ENCODE peak calls at places on chromosomes 2 and 18, in six cellular contexts. One of them, this sample, is unnamed.

GRCh38 chr18:74806700-74807416 is 209.2 kb downstream of the ZNF407 start:
- DNase-seq in HCT116: peak; percentile 77
- DNase-seq in SK-N-SH: no peak
- DNase-seq in PC-3: peak; percentile 97
- DNase-seq in MM.1S: peak; percentile 52
- DNase-seq in neuronal stem cell: no peak
- DNase-seq in this sample: no peak

GRCh38 chr2:28662044-28662443 is 89.6 kb upstream of the PPP1CB start:
- DNase-seq in neuronal stem cell: no peak
- DNase-seq in PC-3: peak; percentile 95
- DNase-seq in HCT116: no peak
- DNase-seq in MM.1S: no peak
- DNase-seq in SK-N-SH: no peak
- DNase-seq in this sample: no peak

GRCh38 chr18:10057808-10058791 is 144.3 kb downstream of the VAPA start:
- DNase-seq in neuronal stem cell: no peak
- DNase-seq in HCT116: no peak
- DNase-seq in PC-3: peak; percentile 70
- DNase-seq in SK-N-SH: no peak
- DNase-seq in MM.1S: no peak
- DNase-seq in this sample: no peak

GRCh38 chr2:11553661-11554429 is 20.0 kb downstream of the GREB1 start:
- DNase-seq in HCT116: no peak
- DNase-seq in neuronal stem cell: no peak
- DNase-seq in SK-N-SH: no peak
- DNase-seq in MM.1S: peak; percentile 52
- DNase-seq in PC-3: peak; percentile 86
- DNase-seq in this sample: no peak

GRCh38 chr2:105224444-105224843 is 17.1 kb upstream of the GPR45 start:
- DNase-seq in HCT116: no peak
- DNase-seq in PC-3: no peak
- DNase-seq in MM.1S: no peak
- DNase-seq in neuronal stem cell: no peak
- DNase-seq in SK-N-SH: no peak
- DNase-seq in this sample: no peak

GRCh38 chr2:68466361-68466777 is 725 bp downstream of the FBXO48 start:
- DNase-seq in neuronal stem cell: no peak
- DNase-seq in MM.1S: peak; percentile 76
- DNase-seq in PC-3: peak; percentile 75
- DNase-seq in HCT116: no peak
- DNase-seq in SK-N-SH: no peak
- DNase-seq in this sample: no peak

GRCh38 chr2:181785677-181786344 is 105.5 kb upstream of the NEUROD1 start:
- DNase-seq in PC-3: peak; percentile 90
- DNase-seq in MM.1S: no peak
- DNase-seq in HCT116: peak; percentile 78
- DNase-seq in SK-N-SH: no peak
- DNase-seq in neuronal stem cell: no peak
- DNase-seq in this sample: no peak

GRCh38 chr2:6924918-6925194 is 7.6 kb downstream of the RNF144A start:
- DNase-seq in SK-N-SH: no peak
- DNase-seq in HCT116: no peak
- DNase-seq in neuronal stem cell: no peak
- DNase-seq in PC-3: no peak
- DNase-seq in MM.1S: no peak
- DNase-seq in this sample: no peak

GRCh38 chr18:34120294-34120693 is 104.4 kb downstream of the NOL4 start:
- DNase-seq in PC-3: peak; percentile 5
- DNase-seq in neuronal stem cell: no peak
- DNase-seq in HCT116: no peak
- DNase-seq in MM.1S: no peak
- DNase-seq in SK-N-SH: no peak
- DNase-seq in this sample: no peak

GRCh38 chr2:122451040-122451439 is 695.6 kb downstream of the TSN start:
- DNase-seq in PC-3: peak; percentile 66
- DNase-seq in SK-N-SH: peak; percentile 6
- DNase-seq in neuronal stem cell: no peak
- DNase-seq in HCT116: no peak
- DNase-seq in MM.1S: peak; percentile 43
- DNase-seq in this sample: no peak

GRCh38 chr2:212330263-212330662 is 208.3 kb downstream of the ERBB4 start:
- DNase-seq in PC-3: no peak
- DNase-seq in SK-N-SH: no peak
- DNase-seq in MM.1S: no peak
- DNase-seq in HCT116: no peak
- DNase-seq in neuronal stem cell: no peak
- DNase-seq in this sample: no peak

GRCh38 chr18:21305621-21306020 is 63.6 kb downstream of the GREB1L start:
- DNase-seq in neuronal stem cell: no peak
- DNase-seq in SK-N-SH: no peak
- DNase-seq in PC-3: no peak
- DNase-seq in MM.1S: no peak
- DNase-seq in HCT116: no peak
- DNase-seq in this sample: no peak

GRCh38 chr2:18924905-18925691 is 335.7 kb upstream of the NT5C1B start:
- DNase-seq in HCT116: no peak
- DNase-seq in MM.1S: no peak
- DNase-seq in PC-3: peak; percentile 8
- DNase-seq in SK-N-SH: no peak
- DNase-seq in neuronal stem cell: no peak
- DNase-seq in this sample: no peak

GRCh38 chr2:50535971-50536759 is 495.8 kb downstream of the NRXN1 start:
- DNase-seq in neuronal stem cell: peak; percentile 33
- DNase-seq in PC-3: peak; percentile 65
- DNase-seq in MM.1S: peak; percentile 47
- DNase-seq in HCT116: peak; percentile 10
- DNase-seq in SK-N-SH: peak; percentile 14
- DNase-seq in this sample: no peak

GRCh38 chr2:174025271-174026121 is 60.3 kb upstream of the SP3 start:
- DNase-seq in PC-3: no peak
- DNase-seq in MM.1S: no peak
- DNase-seq in neuronal stem cell: no peak
- DNase-seq in SK-N-SH: peak; percentile 76
- DNase-seq in HCT116: no peak
- DNase-seq in this sample: peak; percentile 88

GRCh38 chr2:119523959-119524694 is at the start of gene SCTR:
- DNase-seq in SK-N-SH: peak; percentile 75
- DNase-seq in HCT116: no peak
- DNase-seq in neuronal stem cell: peak; percentile 17
- DNase-seq in PC-3: no peak
- DNase-seq in MM.1S: no peak
- DNase-seq in this sample: no peak

GRCh38 chr2:220847587-220847986 is 724.5 kb downstream of the EPHA4 start:
- DNase-seq in neuronal stem cell: no peak
- DNase-seq in MM.1S: no peak
- DNase-seq in HCT116: no peak
- DNase-seq in SK-N-SH: no peak
- DNase-seq in PC-3: peak; percentile 85
- DNase-seq in this sample: no peak

GRCh38 chr2:224222976-224223375 is 178.9 kb downstream of the FAM124B start:
- DNase-seq in neuronal stem cell: no peak
- DNase-seq in MM.1S: no peak
- DNase-seq in PC-3: no peak
- DNase-seq in SK-N-SH: no peak
- DNase-seq in HCT116: no peak
- DNase-seq in this sample: no peak

GRCh38 chr2:73746015-73746876 is 9.1 kb upstream of the TPRKB start:
- DNase-seq in MM.1S: no peak
- DNase-seq in HCT116: no peak
- DNase-seq in neuronal stem cell: no peak
- DNase-seq in PC-3: no peak
- DNase-seq in SK-N-SH: no peak
- DNase-seq in this sample: no peak

GRCh38 chr2:223725494-223725893 is 111.9 kb downstream of the AP1S3 start:
- DNase-seq in MM.1S: no peak
- DNase-seq in SK-N-SH: peak; percentile 72
- DNase-seq in HCT116: peak; percentile 92
- DNase-seq in PC-3: peak; percentile 96
- DNase-seq in neuronal stem cell: peak; percentile 80
- DNase-seq in this sample: peak; percentile 47

GRCh38 chr18:25896956-25897355 is 193.5 kb downstream of the SS18 start:
- DNase-seq in SK-N-SH: no peak
- DNase-seq in neuronal stem cell: no peak
- DNase-seq in MM.1S: no peak
- DNase-seq in HCT116: no peak
- DNase-seq in PC-3: no peak
- DNase-seq in this sample: no peak

GRCh38 chr2:85431787-85432186 is 13.3 kb downstream of the SH2D6 start:
- DNase-seq in PC-3: no peak
- DNase-seq in HCT116: no peak
- DNase-seq in SK-N-SH: no peak
- DNase-seq in MM.1S: no peak
- DNase-seq in neuronal stem cell: no peak
- DNase-seq in this sample: no peak

GRCh38 chr2:85435220-85435958 is 16.9 kb downstream of the SH2D6 start:
- DNase-seq in SK-N-SH: no peak
- DNase-seq in HCT116: no peak
- DNase-seq in MM.1S: no peak
- DNase-seq in PC-3: no peak
- DNase-seq in neuronal stem cell: no peak
- DNase-seq in this sample: no peak

GRCh38 chr2:85434677-85435076 is 16.2 kb downstream of the SH2D6 start:
- DNase-seq in PC-3: no peak
- DNase-seq in SK-N-SH: no peak
- DNase-seq in neuronal stem cell: no peak
- DNase-seq in HCT116: no peak
- DNase-seq in MM.1S: no peak
- DNase-seq in this sample: no peak

GRCh38 chr2:85430780-85431601 is 12.5 kb downstream of the SH2D6 start:
- DNase-seq in neuronal stem cell: peak; percentile 86
- DNase-seq in PC-3: no peak
- DNase-seq in MM.1S: no peak
- DNase-seq in SK-N-SH: peak; percentile 79
- DNase-seq in HCT116: no peak
- DNase-seq in this sample: no peak

GRCh38 chr2:85433511-85434089 is 15.1 kb downstream of the SH2D6 start:
- DNase-seq in HCT116: no peak
- DNase-seq in PC-3: peak; percentile 81
- DNase-seq in neuronal stem cell: no peak
- DNase-seq in MM.1S: no peak
- DNase-seq in SK-N-SH: peak; percentile 91
- DNase-seq in this sample: no peak
- H3K9ac ChIP-seq in HCT116: no peak overlapping the region
- H3K9ac ChIP-seq in PC-3: no peak overlapping the region
- H3K9ac ChIP-seq in neuronal stem cell: peak overlapping the region; percentile 89
- H3K9ac ChIP-seq in MM.1S: no peak overlapping the region
- H3K9ac ChIP-seq in SK-N-SH: no peak overlapping the region
- H3K9ac ChIP-seq in this sample: no peak overlapping the region

GRCh38 chr2:45168731-45169338 is 159.6 kb upstream of the SIX2 start:
- DNase-seq in MM.1S: peak; percentile 47
- DNase-seq in PC-3: peak; percentile 61
- DNase-seq in neuronal stem cell: peak; percentile 46
- DNase-seq in HCT116: no peak
- DNase-seq in SK-N-SH: peak; percentile 90
- DNase-seq in this sample: no peak
- H3K4me3 ChIP-seq in MM.1S: peak overlapping the region; percentile 78
- H3K4me3 ChIP-seq in PC-3: peak overlapping the region; percentile 73
- H3K4me3 ChIP-seq in neuronal stem cell: no peak overlapping the region
- H3K4me3 ChIP-seq in HCT116: no peak overlapping the region
- H3K4me3 ChIP-seq in SK-N-SH: peak overlapping the region; percentile 54
- H3K4me3 ChIP-seq in this sample: no peak overlapping the region

GRCh38 chr2:113201496-113202304 is 27.9 kb downstream of the PSD4 start:
- DNase-seq in HCT116: no peak
- DNase-seq in MM.1S: no peak
- DNase-seq in SK-N-SH: no peak
- DNase-seq in neuronal stem cell: no peak
- DNase-seq in PC-3: no peak
- DNase-seq in this sample: no peak
- H3K9ac ChIP-seq in HCT116: no peak overlapping the region
- H3K9ac ChIP-seq in MM.1S: no peak overlapping the region
- H3K9ac ChIP-seq in SK-N-SH: no peak overlapping the region
- H3K9ac ChIP-seq in neuronal stem cell: peak overlapping the region; percentile 78
- H3K9ac ChIP-seq in PC-3: no peak overlapping the region
- H3K9ac ChIP-seq in this sample: no peak overlapping the region

DNA sequence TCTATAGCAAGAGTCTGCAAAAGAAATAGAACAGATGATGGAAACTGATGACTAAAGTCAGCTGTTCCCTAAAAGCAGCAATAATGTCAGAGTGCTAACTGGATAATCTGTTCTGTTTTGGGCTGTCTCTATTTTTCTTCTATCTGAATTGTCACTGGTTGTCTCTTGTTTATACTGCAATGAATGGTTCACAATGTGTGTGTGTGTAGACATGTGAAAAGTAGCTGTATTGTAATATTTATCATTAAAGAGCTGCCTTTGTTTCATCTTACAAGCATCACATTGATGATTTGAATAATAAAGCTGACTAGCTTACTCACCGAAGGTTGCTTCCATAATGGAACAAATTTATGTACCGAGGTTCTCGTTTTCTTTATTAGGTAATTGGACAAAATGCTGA is 456.0 kb upstream of the ZEB2 start:
- DNase-seq in SK-N-SH: no peak
- DNase-seq in HCT116: no peak
- DNase-seq in PC-3: no peak
- DNase-seq in neuronal stem cell: no peak
- DNase-seq in MM.1S: no peak
- DNase-seq in this sample: no peak
- H3K4me3 ChIP-seq in SK-N-SH: no peak overlapping the region
- H3K4me3 ChIP-seq in HCT116: no peak overlapping the region
- H3K4me3 ChIP-seq in PC-3: no peak overlapping the region
- H3K4me3 ChIP-seq in neuronal stem cell: no peak overlapping the region
- H3K4me3 ChIP-seq in MM.1S: no peak overlapping the region
- H3K4me3 ChIP-seq in this sample: no peak overlapping the region

This sample was measured in SK-N-MC.